ENCODE peak calls at places on chromosomes 5 and 9, in five cellular contexts. One of them, this sample, is unnamed. For H3K4me1 and H3K27me3, the result is how much of the 10 kb centered on the place peaks cover.

GRCh38 chr9:88387733-88388202 is 476 bp upstream of the SPIN1 start:
- DNase-seq in hepatocyte: peak
- DNase-seq in adrenal gland: peak
- DNase-seq in uterus: peak
- DNase-seq in psoas muscle: peak
- DNase-seq in this sample: peak

GRCh38 chr5:130052752-130053151 is 148.5 kb downstream of the CHSY3 start:
- DNase-seq in adrenal gland: no peak
- DNase-seq in psoas muscle: no peak
- DNase-seq in uterus: no peak
- DNase-seq in hepatocyte: no peak
- DNase-seq in this sample: no peak

GRCh38 chr9:124222918-124223720 is 34.6 kb upstream of the NEK6 start:
- DNase-seq in adrenal gland: peak
- DNase-seq in psoas muscle: peak
- DNase-seq in uterus: peak
- DNase-seq in hepatocyte: peak
- DNase-seq in this sample: peak

GRCh38 chr9:127047971-127048370 is 74.5 kb downstream of the ANGPTL2 start:
- DNase-seq in uterus: no peak
- DNase-seq in adrenal gland: no peak
- DNase-seq in psoas muscle: no peak
- DNase-seq in hepatocyte: no peak
- DNase-seq in this sample: no peak

GRCh38 chr5:1437876-1438559 is 7.2 kb downstream of the SLC6A3 start:
- DNase-seq in uterus: no peak
- DNase-seq in psoas muscle: no peak
- DNase-seq in hepatocyte: no peak
- DNase-seq in adrenal gland: no peak
- DNase-seq in this sample: no peak

GRCh38 chr9:77968506-77968905 is 63.1 kb downstream of the GNAQ start:
- DNase-seq in hepatocyte: no peak
- DNase-seq in psoas muscle: no peak
- DNase-seq in uterus: no peak
- DNase-seq in adrenal gland: no peak
- DNase-seq in this sample: no peak

GRCh38 chr5:136055612-136056302 is 27.0 kb downstream of the TGFBI start:
- DNase-seq in hepatocyte: no peak
- DNase-seq in uterus: no peak
- DNase-seq in psoas muscle: no peak
- DNase-seq in adrenal gland: no peak
- DNase-seq in this sample: no peak

GRCh38 chr9:129270903-129271431 is 92.9 kb upstream of the IER5L start:
- DNase-seq in hepatocyte: no peak
- DNase-seq in uterus: no peak
- DNase-seq in adrenal gland: no peak
- DNase-seq in psoas muscle: no peak
- DNase-seq in this sample: peak

GRCh38 chr5:139147743-139148079 is 50.5 kb downstream of the SIL1 start:
- DNase-seq in psoas muscle: peak
- DNase-seq in uterus: peak
- DNase-seq in hepatocyte: peak
- DNase-seq in adrenal gland: peak
- DNase-seq in this sample: peak

GRCh38 chr9:37172511-37172910 is 52.1 kb downstream of the ZCCHC7 start:
- DNase-seq in uterus: no peak
- DNase-seq in adrenal gland: no peak
- DNase-seq in hepatocyte: no peak
- DNase-seq in psoas muscle: no peak
- DNase-seq in this sample: no peak

DNA sequence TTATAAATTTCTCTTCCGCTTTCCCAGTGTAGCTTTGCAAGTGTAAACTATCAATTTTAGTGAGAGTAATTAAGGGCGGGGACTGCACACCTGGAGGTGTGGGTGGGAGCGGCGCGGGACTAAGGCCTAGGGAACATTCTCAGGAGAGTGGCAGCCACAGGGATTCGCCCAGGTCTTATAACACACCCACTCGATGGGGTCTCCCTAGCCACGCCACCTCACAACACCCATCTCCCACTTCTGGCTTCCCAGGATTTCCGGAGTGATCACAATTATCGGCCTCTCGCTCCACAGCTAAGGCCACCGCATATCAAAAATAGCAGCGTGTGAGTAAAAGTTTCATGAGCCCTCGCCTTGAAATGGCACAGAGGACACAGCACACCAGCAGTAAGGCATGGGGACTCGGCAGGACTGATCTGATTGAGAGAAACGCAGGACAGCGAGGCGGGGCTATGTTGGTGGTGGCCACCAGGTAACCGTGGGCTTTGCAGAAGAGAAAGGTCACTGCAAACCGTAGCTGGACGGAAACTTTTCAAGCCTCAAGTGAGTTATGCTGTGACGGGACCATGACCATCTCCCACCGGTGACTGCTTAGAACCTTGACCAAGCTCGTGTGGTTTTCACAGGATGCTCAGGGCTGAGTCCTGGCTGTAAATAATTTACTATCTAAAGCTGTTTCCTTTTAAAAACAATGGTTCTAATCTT is 1.1 kb upstream of the LPAR1 start:
- DNase-seq in adrenal gland: no peak
- DNase-seq in hepatocyte: peak
- DNase-seq in uterus: no peak
- DNase-seq in psoas muscle: no peak
- DNase-seq in this sample: no peak
- H3K4me3 ChIP-seq in adrenal gland: no peak
- H3K4me3 ChIP-seq in hepatocyte: peak
- H3K4me3 ChIP-seq in uterus: peak
- H3K4me3 ChIP-seq in psoas muscle: peak
- H3K4me3 ChIP-seq in this sample: peak

DNA sequence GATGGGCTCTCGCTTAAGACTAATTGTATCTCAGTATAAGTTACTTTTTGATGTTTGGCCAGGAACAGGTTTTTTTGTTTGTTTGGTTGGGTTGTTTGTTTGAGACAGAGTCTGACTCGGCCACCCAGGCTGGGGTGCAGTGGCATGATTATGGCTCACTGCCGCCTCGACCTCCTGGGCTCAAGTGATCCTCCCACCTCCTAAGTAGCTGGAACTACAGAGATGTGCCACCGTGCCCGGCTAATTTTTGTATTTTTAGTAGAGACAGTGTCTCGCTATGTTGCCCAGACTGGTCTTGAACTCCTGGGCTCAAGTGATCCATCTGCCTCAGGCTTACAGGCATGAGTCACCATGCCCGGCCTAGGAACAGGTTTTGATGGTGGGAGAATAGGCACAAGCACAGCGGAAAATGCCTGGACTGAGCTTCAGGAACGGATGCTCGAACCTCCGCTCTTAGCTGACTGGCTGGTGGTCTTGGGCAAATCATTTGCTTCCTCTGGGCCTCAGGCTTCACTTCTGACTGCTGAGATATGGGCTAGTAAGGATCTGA is 11.4 kb upstream of the SYNPO start:
- DNase-seq in uterus: no peak
- DNase-seq in psoas muscle: no peak
- DNase-seq in hepatocyte: no peak
- DNase-seq in adrenal gland: no peak
- DNase-seq in this sample: no peak
- H3K4me1 ChIP-seq in uterus: under half
- H3K4me1 ChIP-seq in psoas muscle: half or more
- H3K4me1 ChIP-seq in hepatocyte: under half
- H3K4me1 ChIP-seq in adrenal gland: half or more
- H3K4me1 ChIP-seq in this sample: half or more

GRCh38 chr9:132506907-132507669 is 75.3 kb upstream of the BARHL1 start:
- DNase-seq in adrenal gland: no peak
- DNase-seq in psoas muscle: no peak
- DNase-seq in hepatocyte: no peak
- DNase-seq in uterus: no peak
- DNase-seq in this sample: no peak

GRCh38 chr9:132503116-132503515 is 79.3 kb upstream of the BARHL1 start:
- DNase-seq in uterus: no peak
- DNase-seq in hepatocyte: no peak
- DNase-seq in adrenal gland: no peak
- DNase-seq in psoas muscle: no peak
- DNase-seq in this sample: no peak

GRCh38 chr9:132502480-132502879 is 79.9 kb upstream of the BARHL1 start:
- DNase-seq in uterus: no peak
- DNase-seq in psoas muscle: no peak
- DNase-seq in adrenal gland: no peak
- DNase-seq in hepatocyte: no peak
- DNase-seq in this sample: no peak

GRCh38 chr9:132505961-132506691 is 76.3 kb upstream of the BARHL1 start:
- DNase-seq in hepatocyte: no peak
- DNase-seq in adrenal gland: no peak
- DNase-seq in psoas muscle: no peak
- DNase-seq in uterus: no peak
- DNase-seq in this sample: no peak

GRCh38 chr9:132504452-132504851 is 78.0 kb upstream of the BARHL1 start:
- DNase-seq in uterus: no peak
- DNase-seq in psoas muscle: no peak
- DNase-seq in hepatocyte: no peak
- DNase-seq in adrenal gland: no peak
- DNase-seq in this sample: no peak
- H3K27me3 ChIP-seq in uterus: under half
- H3K27me3 ChIP-seq in psoas muscle: under half
- H3K27me3 ChIP-seq in hepatocyte: under half
- H3K27me3 ChIP-seq in adrenal gland: under half
- H3K27me3 ChIP-seq in this sample: under half

GRCh38 chr5:14146725-14147124 is 3.6 kb downstream of the TRIO start:
- DNase-seq in adrenal gland: peak
- DNase-seq in hepatocyte: no peak
- DNase-seq in uterus: no peak
- DNase-seq in psoas muscle: no peak
- DNase-seq in this sample: no peak

GRCh38 chr5:14149672-14150053 is 6.5 kb downstream of the TRIO start:
- DNase-seq in uterus: no peak
- DNase-seq in psoas muscle: no peak
- DNase-seq in hepatocyte: no peak
- DNase-seq in adrenal gland: no peak
- DNase-seq in this sample: no peak

GRCh38 chr5:14147210-14147609 is 4.1 kb downstream of the TRIO start:
- DNase-seq in uterus: no peak
- DNase-seq in psoas muscle: no peak
- DNase-seq in adrenal gland: no peak
- DNase-seq in hepatocyte: no peak
- DNase-seq in this sample: no peak

GRCh38 chr5:14148890-14149671 is 5.9 kb downstream of the TRIO start:
- DNase-seq in psoas muscle: no peak
- DNase-seq in adrenal gland: no peak
- DNase-seq in hepatocyte: peak
- DNase-seq in uterus: no peak
- DNase-seq in this sample: no peak

GRCh38 chr5:14148483-14148882 is 5.3 kb downstream of the TRIO start:
- DNase-seq in uterus: no peak
- DNase-seq in hepatocyte: no peak
- DNase-seq in psoas muscle: no peak
- DNase-seq in adrenal gland: no peak
- DNase-seq in this sample: no peak
- H3K4me3 ChIP-seq in uterus: no peak
- H3K4me3 ChIP-seq in hepatocyte: no peak
- H3K4me3 ChIP-seq in psoas muscle: no peak
- H3K4me3 ChIP-seq in adrenal gland: no peak
- H3K4me3 ChIP-seq in this sample: no peak